ENCODE peak calls at places on chromosomes 1 and 21, in four cellular contexts. P, J, F and I are unnamed samples.

GRCh38 chr1:180343931-180344406 is 113.9 kb downstream of the LHX4 start:
- DNase-seq in F (no peak), P (no peak), J (peak), I (no peak)

GRCh38 chr1:61637470-61637869 is 87.5 kb downstream of the TM2D1 start:
- DNase-seq in F (no peak), P (no peak), J (no peak), I (no peak)

GRCh38 chr1:194445244-194445643 is 1258.8 kb upstream of the B3GALT2 start:
- DNase-seq in P (no peak), J (no peak), F (no peak), I (no peak)

GRCh38 chr21:45937721-45938452 is 43.7 kb upstream of the COL6A1 start:
- DNase-seq in F (no peak), J (no peak), P (no peak), I (no peak)

GRCh38 chr1:109243860-109244552 is 5.3 kb upstream of the CELSR2 start:
- DNase-seq in F (no peak), P (peak), J (no peak), I (no peak)

GRCh38 chr21:18986197-18986596 is 582.6 kb upstream of the TMPRSS15 start:
- DNase-seq in F (no peak), P (no peak), J (no peak), I (no peak)

GRCh38 chr1:156368889-156369684 is at the start of gene RHBG:
- DNase-seq in F (no peak), J (peak), P (no peak), I (peak)

GRCh38 chr1:220908757-220909156 is 29.5 kb downstream of the HLX start:
- DNase-seq in J (peak), F (peak), P (no peak), I (no peak)

GRCh38 chr1:90729484-90730246 is 12.6 kb upstream of the BARHL2 start:
- DNase-seq in P (no peak), F (no peak), J (no peak), I (no peak)

GRCh38 chr1:78254517-78254916 is 208.8 kb downstream of the GIPC2 start:
- DNase-seq in F (no peak), P (no peak), J (peak), I (no peak)

GRCh38 chr21:38596264-38597042 is 98.2 kb upstream of the ERG start:
- DNase-seq in F (no peak), P (no peak), J (peak), I (no peak)

GRCh38 chr1:223331929-223332328 is 32.0 kb downstream of the SUSD4 start:
- DNase-seq in P (no peak), F (no peak), J (peak), I (peak)

GRCh38 chr1:215569987-215570824 is 3.1 kb downstream of the KCTD3 start:
- DNase-seq in F (no peak), J (peak), P (no peak), I (peak)

GRCh38 chr1:81666586-81666985 is 134.1 kb upstream of the ADGRL2 start:
- DNase-seq in F (no peak), J (no peak), P (no peak), I (no peak)

GRCh38 chr1:156238248-156238647 is 3.7 kb upstream of the BGLAP start:
- DNase-seq in F (no peak), P (no peak), J (no peak), I (no peak)

GRCh38 chr1:58457023-58457635 is 89.4 kb downstream of the OMA1 start:
- DNase-seq in J (peak), F (no peak), P (no peak), I (no peak)

GRCh38 chr1:209704584-209704983 is at the start of gene HSD11B1:
- DNase-seq in P (peak), J (peak), F (no peak), I (no peak)

GRCh38 chr1:154502066-154502741 is at the start of the genes SHE and TDRD10:
- DNase-seq in F (no peak), P (peak), J (peak), I (no peak)

GRCh38 chr1:6274102-6274501 is 13.2 kb upstream of the GPR153 start:
- DNase-seq in J (no peak), P (no peak), F (no peak), I (no peak)

GRCh38 chr1:212914789-212915188 is 35.6 kb upstream of the VASH2 start:
- DNase-seq in J (no peak), P (no peak), F (no peak), I (no peak)

GRCh38 chr1:108561145-108561458 is 1.2 kb downstream of the EEIG2 start:
- DNase-seq in F (no peak), P (no peak), J (no peak), I (no peak)

GRCh38 chr1:23224721-23225648 is 7.7 kb upstream of the HTR1D start:
- DNase-seq in F (no peak), J (peak), P (no peak), I (peak)

GRCh38 chr1:158689841-158690240 is 3.3 kb upstream of the SPTA1 start:
- DNase-seq in J (no peak), F (no peak), P (no peak), I (no peak)

GRCh38 chr1:87956072-87956471 is 627.4 kb downstream of the LMO4 start:
- DNase-seq in P (no peak), J (peak), F (peak), I (peak)

GRCh38 chr1:55980574-55980973 is 598.8 kb downstream of the PLPP3 start:
- DNase-seq in J (no peak), F (peak), P (no peak), I (no peak)

GRCh38 chr1:110605901-110606783 is at the start of gene KCNA2:
- DNase-seq in F (no peak), P (peak), J (peak), I (no peak)

GRCh38 chr1:199089393-199090122 is 450.7 kb downstream of the PTPRC start:
- DNase-seq in F (no peak), P (no peak), J (no peak), I (no peak)